ENCODE peak calls at places on chromosomes 5 and 9, in ten cellular contexts. Q is PC-9; A is A549; Y is hepatocyte; G is sigmoid colon; Z is neural progenitor cell; D is cardiac muscle cell; S is effector memory CD4-positive, alpha-beta T cell; N is right cardiac atrium; W is ovary. T is an unnamed sample.

GRCh38 chr5:158814521-158814920 is 285.2 kb downstream of the EBF1 start:
- DNase-seq in Q (no peak), A (no peak), Y (no peak), G (no peak), Z (no peak), D (no peak), S (no peak), N (no peak), W (no peak), T (no peak)

GRCh38 chr9:130183133-130183762 is 11.0 kb downstream of the NCS1 start:
- DNase-seq in Q (peak; percentile 64), A (peak; percentile 48), Y (peak; percentile 62), G (no peak), Z (peak; percentile 64), D (peak; percentile 81), S (no peak), N (peak; percentile 59), W (no peak), T (peak; percentile 93)

GRCh38 chr5:67246108-67246507 is 49.5 kb upstream of the CD180 start:
- DNase-seq in Q (no peak), A (peak; percentile 5), Y (peak; percentile 88), G (no peak), Z (peak; percentile 79), D (peak; percentile 93), S (no peak), N (peak; percentile 39), W (no peak), T (no peak)

GRCh38 chr9:125079931-125080330 is 63.4 kb downstream of the SCAI start:
- DNase-seq in Q (no peak), A (no peak), Y (no peak), G (no peak), Z (no peak), D (no peak), S (no peak), N (no peak), W (no peak), T (no peak)

GRCh38 chr5:146340260-146341081 is 1.8 kb downstream of the POU4F3 start:
- DNase-seq in Q (peak; percentile 28), A (no peak), Y (peak; percentile 80), G (no peak), Z (peak; percentile 92), D (peak; percentile 79), S (no peak), N (peak; percentile 84), W (peak; percentile 37), T (no peak)

GRCh38 chr5:134430001-134430569 is 18.4 kb upstream of the CDKN2AIPNL start:
- DNase-seq in Q (no peak), A (no peak), Y (no peak), G (no peak), Z (peak; percentile 55), D (no peak), S (no peak), N (no peak), W (no peak), T (no peak)

GRCh38 chr5:173923236-173924104 is 35.3 kb downstream of the CPEB4 start:
- DNase-seq in Q (no peak), A (no peak), Y (no peak), G (no peak), Z (peak; percentile 18), D (peak; percentile 52), S (no peak), N (no peak), W (no peak), T (no peak)

GRCh38 chr5:178113141-178113787 is at the start of gene N4BP3:
- DNase-seq in Q (peak; percentile 78), A (peak; percentile 60), Y (peak; percentile 91), G (no peak), Z (peak; percentile 96), D (peak; percentile 63), S (peak; percentile 81), N (no peak), W (no peak), T (no peak)

GRCh38 chr5:68818870-68819269 is 274.9 kb upstream of the SLC30A5 start:
- DNase-seq in Q (no peak), A (no peak), Y (no peak), G (no peak), Z (no peak), D (no peak), S (no peak), N (no peak), W (no peak), T (no peak)

GRCh38 chr5:42889311-42889933 is 77.7 kb upstream of the SELENOP start:
- DNase-seq in Q (peak; percentile 84), A (peak; percentile 62), Y (peak; percentile 91), G (peak; percentile 83), Z (peak; percentile 81), D (peak; percentile 85), S (peak; percentile 16), N (peak; percentile 87), W (peak; percentile 78), T (peak; percentile 87)

GRCh38 chr5:89417990-89418820 is 535.2 kb upstream of the MEF2C start:
- DNase-seq in Q (no peak), A (no peak), Y (no peak), G (peak; percentile 42), Z (no peak), D (no peak), S (no peak), N (no peak), W (no peak), T (no peak)

GRCh38 chr9:99595796-99596195 is 225.9 kb upstream of the NR4A3 start:
- DNase-seq in Q (no peak), A (no peak), Y (no peak), G (no peak), Z (no peak), D (no peak), S (no peak), N (no peak), W (no peak), T (no peak)

GRCh38 chr9:96136992-96137665 is 164.8 kb downstream of the HSD17B3 start:
- DNase-seq in Q (peak; percentile 5), A (no peak), Y (peak; percentile 76), G (peak; percentile 87), Z (peak; percentile 23), D (peak; percentile 72), S (no peak), N (peak; percentile 85), W (peak; percentile 44), T (peak; percentile 70)

GRCh38 chr5:127975961-127976360 is 107.6 kb upstream of the SLC12A2 start:
- DNase-seq in Q (no peak), A (no peak), Y (no peak), G (no peak), Z (no peak), D (no peak), S (no peak), N (no peak), W (no peak), T (no peak)

DNA sequence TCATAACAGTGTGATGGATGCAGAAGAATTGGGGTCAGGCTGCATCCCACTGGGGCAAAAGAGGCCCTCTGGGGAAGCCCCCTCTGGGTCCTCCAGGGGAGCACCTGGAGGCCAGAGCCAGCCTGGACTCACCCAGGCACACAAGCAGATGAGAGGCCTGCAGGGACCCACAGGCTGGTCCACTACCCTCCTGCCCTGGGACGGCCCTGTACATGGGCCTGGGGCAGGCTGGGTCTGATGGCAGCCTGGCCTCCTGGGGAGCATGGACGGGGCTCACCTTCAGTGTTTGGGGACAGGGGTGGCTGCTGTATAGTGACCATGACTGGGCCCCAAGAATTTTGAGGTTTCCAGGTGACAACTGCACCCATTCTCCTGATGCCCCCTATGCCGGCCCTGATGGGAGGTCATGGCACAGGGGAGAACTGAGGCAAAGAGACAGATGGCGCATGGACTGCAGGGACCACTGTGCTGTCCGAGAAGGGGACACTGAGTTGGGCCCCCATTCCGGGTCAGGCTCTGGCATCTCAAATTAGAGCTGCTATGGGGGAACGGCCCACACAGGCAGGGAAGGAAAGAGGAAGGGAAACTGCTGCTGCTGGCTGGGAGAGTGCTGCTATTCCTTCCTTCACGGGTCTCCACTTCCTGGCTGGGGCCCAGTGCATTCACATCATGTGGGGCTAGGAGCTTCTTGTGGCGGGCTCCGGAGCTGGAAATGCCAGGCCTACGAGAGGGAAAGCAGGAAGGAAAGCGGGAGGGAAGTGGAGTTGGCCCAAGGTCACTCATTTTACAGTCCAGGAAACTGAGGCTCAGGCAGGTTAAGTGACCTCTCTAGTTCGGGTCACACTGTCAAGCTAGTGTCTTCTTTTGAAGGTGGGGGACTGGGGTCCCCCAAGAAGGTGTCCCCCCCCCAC is 1.5 kb upstream of the CARD19 start:
- DNase-seq in Q (no peak), A (no peak), Y (no peak), G (peak; percentile 87), Z (peak; percentile 27), D (no peak), S (no peak), N (peak; percentile 89), W (peak; percentile 81), T (peak; percentile 77)
- H3K4me3 ChIP-seq in Q (peak overlapping the region; percentile 59), A (peak overlapping the region; percentile 57), Y (no peak overlapping the region), G (peak overlapping the region; percentile 36), Z (peak overlapping the region; percentile 49), D (peak overlapping the region; percentile 46), S (peak overlapping the region; percentile 50), N (peak overlapping the region; percentile 23), W (peak overlapping the region; percentile 46), T (peak overlapping the region; percentile 64)

DNA sequence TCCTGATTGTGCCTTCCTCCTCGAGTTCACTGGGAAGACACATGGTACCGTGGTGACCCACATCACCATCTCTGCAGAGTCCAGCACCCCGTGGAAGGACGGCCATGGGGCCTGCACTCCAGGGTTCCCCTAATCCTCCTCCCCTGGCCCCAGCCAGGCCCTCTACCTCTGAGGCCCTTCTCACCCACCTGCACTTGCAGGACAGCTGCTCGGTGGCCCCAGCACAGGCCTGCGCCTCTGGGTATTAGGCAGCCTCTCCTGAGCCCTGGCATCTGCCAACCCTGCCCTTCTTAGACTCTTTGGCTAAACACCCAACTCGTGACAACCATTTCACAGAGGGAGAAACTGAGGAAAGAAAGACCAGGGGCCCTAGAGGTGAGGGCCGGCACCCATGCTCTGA is 28.9 kb upstream of the CPLX2 start:
- DNase-seq in Q (no peak), A (no peak), Y (no peak), G (no peak), Z (no peak), D (no peak), S (no peak), N (no peak), W (no peak), T (no peak)
- H3K27ac ChIP-seq in Q (peak overlapping the region; percentile 50), A (peak overlapping the region; percentile 97), Y (no peak overlapping the region), G (no peak overlapping the region), Z (no peak overlapping the region), D (no peak overlapping the region), S (no peak overlapping the region), N (no peak overlapping the region), W (no peak overlapping the region), T (no peak overlapping the region)

GRCh38 chr5:144487207-144487606 is 316.5 kb downstream of the KCTD16 start:
- DNase-seq in Q (no peak), A (no peak), Y (no peak), G (no peak), Z (peak; percentile 62), D (no peak), S (no peak), N (no peak), W (no peak), T (no peak)
- H3K4me3 ChIP-seq in Q (no peak overlapping the region), A (no peak overlapping the region), Y (no peak overlapping the region), G (no peak overlapping the region), Z (no peak overlapping the region), D (no peak overlapping the region), S (no peak overlapping the region), N (no peak overlapping the region), W (no peak overlapping the region), T (no peak overlapping the region)

DNA sequence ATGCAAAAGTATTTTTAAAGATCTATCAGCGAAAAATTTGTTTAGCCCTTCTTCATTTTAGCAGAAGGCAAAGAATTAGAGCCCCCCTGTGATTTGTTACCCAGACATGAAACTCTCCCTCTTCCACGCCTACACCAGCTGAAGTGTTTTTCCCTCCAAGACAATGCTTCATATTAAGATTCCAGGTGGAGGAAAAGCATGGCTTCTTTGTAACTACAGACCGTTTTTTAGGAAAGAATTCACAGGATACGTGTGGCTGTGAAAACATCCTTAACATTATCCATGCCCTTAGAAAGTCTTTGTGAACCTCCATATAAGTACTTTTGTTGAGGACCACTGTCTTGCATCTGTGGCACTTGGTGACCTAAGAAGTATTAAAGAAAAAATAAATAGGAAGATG is 121.8 kb upstream of the MTAP start:
- DNase-seq in Q (no peak), A (no peak), Y (no peak), G (no peak), Z (no peak), D (no peak), S (no peak), N (no peak), W (no peak), T (no peak)
- H3K27ac ChIP-seq in Q (peak overlapping the region; percentile 83), A (peak overlapping the region; percentile 92), Y (no peak overlapping the region), G (no peak overlapping the region), Z (no peak overlapping the region), D (no peak overlapping the region), S (no peak overlapping the region), N (no peak overlapping the region), W (no peak overlapping the region), T (no peak overlapping the region)